ENCODE peak calls at places on chromosomes 7 and 10, in eight cellular contexts. N is right lobe of liver, W is GM06990, R is kidney epithelial cell, E is PC-3, L is mucosa of descending colon, H is colonic mucosa, T is Panc1. U is an unnamed sample.

GRCh38 chr7:11742496-11742895 is 89.5 kb downstream of the THSD7A start:
- DNase-seq in N (no peak), W (no peak), R (no peak), E (peak; percentile 26), L (no peak), H (no peak), T (no peak), U (no peak)

GRCh38 chr10:131812012-131812403 is 88.8 kb upstream of the PPP2R2D start:
- DNase-seq in N (peak; percentile 23), W (no peak), R (no peak), E (no peak), L (no peak), H (no peak), T (no peak), U (no peak)

GRCh38 chr7:134669845-134670373 is 23.3 kb downstream of the BPGM start:
- DNase-seq in N (no peak), W (peak; percentile 10), R (peak; percentile 89), E (peak; percentile 94), L (peak; percentile 37), H (peak; percentile 34), T (peak; percentile 99), U (no peak)

GRCh38 chr7:13834328-13834761 is 155.1 kb downstream of the ETV1 start:
- DNase-seq in N (no peak), W (no peak), R (no peak), E (no peak), L (no peak), H (no peak), T (no peak), U (no peak)

GRCh38 chr10:96470108-96470743 is 43.5 kb downstream of the TLL2 start:
- DNase-seq in N (no peak), W (no peak), R (no peak), E (peak; percentile 31), L (no peak), H (no peak), T (peak; percentile 15), U (peak; percentile 71)

GRCh38 chr7:146116452-146117219 is at the start of gene CNTNAP2:
- DNase-seq in N (no peak), W (no peak), R (peak; percentile 10), E (peak; percentile 3), L (no peak), H (no peak), T (no peak), U (no peak)

GRCh38 chr7:3760696-3761095 is 459.6 kb downstream of the SDK1 start:
- DNase-seq in N (no peak), W (no peak), R (no peak), E (peak; percentile 1), L (no peak), H (no peak), T (no peak), U (no peak)

GRCh38 chr10:73655990-73656298 is at the start of gene SYNPO2L:
- DNase-seq in N (no peak), W (no peak), R (no peak), E (no peak), L (no peak), H (no peak), T (no peak), U (no peak)

GRCh38 chr7:2621061-2621828 is 10.5 kb upstream of the TTYH3 start:
- DNase-seq in N (peak; percentile 79), W (no peak), R (no peak), E (peak; percentile 14), L (peak; percentile 66), H (no peak), T (no peak), U (no peak)

GRCh38 chr10:86312701-86313270 is 53.8 kb downstream of the GRID1 start:
- DNase-seq in N (peak; percentile 31), W (no peak), R (no peak), E (no peak), L (no peak), H (no peak), T (no peak), U (no peak)

GRCh38 chr10:111122127-111122526 is 45.3 kb downstream of the ADRA2A start:
- DNase-seq in N (no peak), W (no peak), R (no peak), E (no peak), L (no peak), H (no peak), T (no peak), U (no peak)

GRCh38 chr10:80462277-80462985 is 8.3 kb downstream of the TSPAN14 start:
- DNase-seq in N (no peak), W (no peak), R (no peak), E (no peak), L (no peak), H (peak; percentile 35), T (no peak), U (no peak)

GRCh38 chr10:98664329-98665042 is 217.8 kb upstream of the HPS1 start:
- DNase-seq in N (no peak), W (peak; percentile 19), R (no peak), E (peak; percentile 67), L (no peak), H (peak; percentile 19), T (peak; percentile 15), U (peak; percentile 45)

GRCh38 chr7:114426824-114427223 is 12.2 kb downstream of the FOXP2 start:
- DNase-seq in N (no peak), W (no peak), R (no peak), E (peak; percentile 37), L (no peak), H (no peak), T (no peak), U (no peak)

GRCh38 chr7:99073839-99074446 is 70.0 kb downstream of the SMURF1 start:
- DNase-seq in N (no peak), W (no peak), R (no peak), E (no peak), L (no peak), H (no peak), T (no peak), U (no peak)

GRCh38 chr7:1087952-1088920 is at the start of gene GPER1:
- DNase-seq in N (peak; percentile 95), W (no peak), R (no peak), E (peak; percentile 67), L (peak; percentile 88), H (peak; percentile 87), T (no peak), U (no peak)

GRCh38 chr7:149559711-149560110 is 62.1 kb upstream of the ZNF746 start:
- DNase-seq in N (no peak), W (no peak), R (no peak), E (peak; percentile 28), L (no peak), H (no peak), T (no peak), U (no peak)

GRCh38 chr7:51649-52048 is 140.7 kb upstream of the FAM20C start:
- DNase-seq in N (no peak), W (no peak), R (no peak), E (no peak), L (no peak), H (no peak), T (no peak), U (no peak)

GRCh38 chr7:66627876-66628360 is 763 bp upstream of the KCTD7 start:
- DNase-seq in N (no peak), W (no peak), R (no peak), E (no peak), L (no peak), H (no peak), T (no peak), U (no peak)

GRCh38 chr10:49579621-49580020 is 30.5 kb upstream of the SLC18A3 start:
- DNase-seq in N (no peak), W (no peak), R (no peak), E (no peak), L (no peak), H (no peak), T (no peak), U (no peak)

GRCh38 chr7:81604075-81604807 is 165.6 kb downstream of the HGF start:
- DNase-seq in N (no peak), W (no peak), R (peak; percentile 56), E (peak; percentile 89), L (no peak), H (no peak), T (no peak), U (no peak)

DNA sequence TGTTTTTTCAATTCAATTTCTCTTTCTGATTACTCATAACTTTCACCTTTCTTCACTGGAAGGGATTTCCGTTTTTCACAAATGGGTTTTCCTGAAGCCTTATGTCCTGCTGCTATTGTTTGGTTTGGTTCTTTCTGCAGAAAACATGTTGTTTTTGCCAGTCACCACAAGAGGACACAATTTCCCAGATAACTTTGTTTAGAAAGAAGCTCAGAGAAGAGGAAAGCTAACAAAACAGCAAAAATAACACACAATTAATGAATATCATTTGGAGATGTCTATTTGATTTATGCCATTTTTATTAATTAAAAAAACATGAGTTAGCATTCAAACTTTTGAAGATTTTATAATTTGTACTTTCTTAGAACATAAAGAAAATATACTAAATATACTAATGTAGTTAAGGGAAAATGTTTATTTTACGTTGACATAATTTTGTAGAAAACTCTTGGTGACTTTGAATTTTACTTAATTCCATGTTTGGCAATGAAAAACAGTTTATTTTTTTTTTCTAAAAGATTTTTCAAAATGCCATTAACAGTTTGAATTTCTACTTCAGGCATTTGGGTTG is 4.7 kb upstream of the TWIST1 start:
- DNase-seq in N (no peak), W (no peak), R (no peak), E (peak; percentile 74), L (no peak), H (no peak), T (peak; percentile 22), U (no peak)
- TF ChIP-seq CTCF in N (peak; percentile 29), W (peak; percentile 75), R (peak; percentile 74), E (peak; percentile 86), L (no peak), H (no peak), T (peak; percentile 89), U (no peak)

DNA sequence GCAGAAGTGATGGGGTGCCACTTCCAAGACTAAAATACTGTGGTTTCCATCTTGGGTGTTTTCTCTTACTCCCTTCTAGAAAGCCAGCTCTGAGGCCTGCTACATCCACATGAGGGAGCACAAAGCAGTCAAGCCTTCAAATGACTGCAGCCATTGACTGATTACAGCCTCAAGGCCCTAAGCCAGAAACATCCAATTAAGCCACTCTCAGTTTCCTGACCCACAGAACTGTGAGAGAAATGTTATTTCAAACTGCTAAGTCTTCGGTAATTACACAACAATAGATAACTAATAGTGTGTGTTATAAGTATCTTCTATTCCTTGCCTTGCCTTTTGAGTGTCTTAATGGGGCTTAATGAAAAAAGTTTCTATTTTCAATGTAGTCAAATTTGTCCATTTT is 24.8 kb downstream of the BRAF start:
- DNase-seq in N (no peak), W (no peak), R (no peak), E (no peak), L (no peak), H (no peak), T (no peak), U (no peak)
- TF ChIP-seq CTCF in N (no peak), W (peak; percentile 20), R (no peak), E (no peak), L (no peak), H (no peak), T (no peak), U (peak; percentile 3)

DNA sequence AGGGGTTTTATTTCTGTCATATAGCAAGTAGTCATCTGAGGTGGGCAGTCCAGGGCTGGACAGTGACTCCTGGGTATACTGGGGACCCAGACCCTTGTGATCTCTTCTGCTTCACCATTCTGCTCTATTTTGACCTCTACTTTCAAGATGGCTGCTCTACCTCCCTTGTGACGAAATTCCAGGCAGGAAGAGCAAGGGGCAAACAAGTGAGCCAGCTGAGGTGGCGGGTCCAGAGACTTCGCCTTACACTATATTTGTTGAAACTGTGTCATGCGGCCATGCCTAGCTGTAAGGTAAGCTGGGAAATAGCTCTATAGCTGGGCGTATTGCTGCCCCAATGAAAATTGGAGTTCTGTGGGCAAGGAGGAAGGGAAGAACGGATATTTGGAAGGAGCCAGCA is 7.9 kb upstream of the CPA1 start:
- DNase-seq in N (no peak), W (no peak), R (no peak), E (no peak), L (no peak), H (no peak), T (no peak), U (no peak)
- TF ChIP-seq CTCF in N (no peak), W (no peak), R (no peak), E (no peak), L (no peak), H (no peak), T (no peak), U (no peak)

GRCh38 chr7:121398246-121398645 is 2.1 kb upstream of the FAM3C start:
- DNase-seq in N (no peak), W (no peak), R (no peak), E (peak; percentile 15), L (no peak), H (no peak), T (no peak), U (no peak)
- TF ChIP-seq CTCF in N (peak; percentile 45), W (peak; percentile 22), R (peak; percentile 41), E (peak; percentile 16), L (no peak), H (no peak), T (peak; percentile 77), U (peak; percentile 5)

U was measured in GM20000.